ENCODE peak calls at places on chromosomes 5 and 9, in seven cellular contexts. T is astrocyte of the spinal cord, H is progenitor cell of endocrine pancreas, D is WTC11, F is left ventricle myocardium inferior, S is cardiac fibroblast, Q is breast epithelium. J is an unnamed sample.

GRCh38 chr5:10707198-10708187 is 53.5 kb downstream of the DAP start:
- DNase-seq in Q (no peak), T (no peak), S (peak; percentile 52), H (no peak), D (no peak), F (no peak), J (no peak)

GRCh38 chr5:160020266-160020770 is 11.4 kb downstream of the TTC1 start:
- DNase-seq in Q (no peak), S (no peak), T (no peak), D (no peak), F (no peak), H (no peak), J (no peak)

GRCh38 chr5:181088289-181088688 is 42.7 kb downstream of the OR2V1 start:
- DNase-seq in Q (no peak), D (peak; percentile 62), S (peak; percentile 28), F (no peak), H (no peak), T (no peak), J (peak; percentile 81)

GRCh38 chr5:956941-957729 is 51.5 kb upstream of the NKD2 start:
- DNase-seq in H (peak; percentile 7), D (peak; percentile 34), Q (no peak), S (peak; percentile 69), F (no peak), T (peak; percentile 89), J (no peak)

GRCh38 chr5:93189707-93190120 is 391.3 kb downstream of the NR2F1-AS1 start:
- DNase-seq in F (no peak), S (peak; percentile 97), D (no peak), T (peak; percentile 91), Q (no peak), H (no peak), J (no peak)

GRCh38 chr5:39473156-39473779 is 48.5 kb upstream of the DAB2 start:
- DNase-seq in T (peak; percentile 80), F (no peak), D (no peak), Q (no peak), H (no peak), S (peak; percentile 48), J (no peak)

GRCh38 chr9:110081395-110081794 is 126.6 kb downstream of the C9orf152 start:
- DNase-seq in H (no peak), S (peak; percentile 65), T (peak; percentile 65), Q (no peak), F (no peak), D (no peak), J (no peak)

GRCh38 chr5:96546120-96546519 is 113.1 kb upstream of the PCSK1 start:
- DNase-seq in F (no peak), S (no peak), T (no peak), H (no peak), D (no peak), Q (no peak), J (no peak)

GRCh38 chr5:135185461-135186075 is 151.5 kb upstream of the PITX1 start:
- DNase-seq in H (no peak), S (peak; percentile 38), T (peak; percentile 71), D (no peak), F (no peak), Q (no peak), J (peak; percentile 40)

GRCh38 chr9:79570449-79571308 is 1.1 kb upstream of the TLE4 start:
- DNase-seq in D (peak; percentile 63), F (peak; percentile 38), T (peak; percentile 79), Q (peak; percentile 58), H (peak; percentile 33), S (peak; percentile 58), J (peak; percentile 78)
- TF ChIP-seq CTCF in D (no peak), F (no peak), T (no peak), Q (no peak), H (no peak), S (no peak), J (no peak)

DNA sequence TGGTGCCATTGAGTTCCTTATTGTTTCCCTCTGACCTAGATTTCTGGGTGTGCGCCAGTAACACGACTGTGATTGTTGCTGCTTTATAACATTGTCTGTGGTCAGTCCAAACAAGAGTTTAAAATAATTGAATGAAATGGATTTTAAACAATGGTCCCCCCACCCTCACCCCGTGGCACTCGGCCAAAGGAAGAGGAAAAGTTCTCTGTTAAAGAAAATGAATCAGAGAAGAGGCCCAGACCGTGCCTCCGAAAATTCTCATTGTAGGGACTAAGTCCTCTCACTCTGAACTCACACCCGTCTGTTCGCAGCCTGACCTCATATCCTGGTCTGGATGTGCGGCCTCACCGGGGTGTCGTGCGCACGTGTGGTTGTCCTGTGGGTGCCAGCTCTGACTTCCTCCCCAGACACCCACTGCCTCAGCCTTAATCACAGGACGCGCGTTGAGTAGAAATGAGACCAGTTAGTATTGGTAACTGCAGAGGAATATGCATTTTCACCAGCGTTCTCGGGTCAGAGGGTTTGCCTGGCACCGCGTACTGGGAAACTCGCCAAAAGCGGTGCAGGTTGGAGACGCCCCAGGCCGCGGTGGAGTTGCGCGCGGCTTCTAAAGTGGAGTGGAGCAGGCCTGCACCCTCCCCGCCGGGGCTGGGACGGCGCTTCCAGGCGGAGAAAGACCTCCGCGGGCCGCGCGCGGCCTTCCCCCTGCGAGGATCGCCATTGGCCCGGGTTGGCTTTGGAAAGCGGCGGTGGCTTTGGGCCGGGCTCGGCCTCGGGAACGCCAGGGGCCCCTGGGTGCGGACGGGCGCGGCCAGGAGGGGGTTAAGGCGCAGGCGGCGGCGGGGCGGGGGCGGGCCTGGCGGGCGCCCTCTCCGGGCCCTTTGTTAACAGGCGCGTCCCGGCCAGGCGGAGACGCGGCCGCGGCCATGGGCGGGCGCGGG is at the start of gene ABL1:
- DNase-seq in S (peak; percentile 94), H (peak; percentile 52), F (peak; percentile 76), T (peak; percentile 85), D (peak; percentile 65), Q (peak; percentile 74), J (peak; percentile 86)
- TF ChIP-seq CTCF in S (no peak), H (no peak), F (no peak), T (no peak), D (no peak), Q (no peak), J (no peak)

GRCh38 chr9:98596486-98596885 is 112.2 kb downstream of the GABBR2 start:
- DNase-seq in F (no peak), T (no peak), D (no peak), Q (no peak), H (no peak), S (no peak), J (no peak)
- TF ChIP-seq CTCF in F (no peak), T (no peak), D (no peak), Q (no peak), H (no peak), S (no peak), J (no peak)

GRCh38 chr9:137688261-137688660 is 69.5 kb downstream of the EHMT1 start:
- DNase-seq in F (no peak), T (no peak), H (no peak), S (no peak), D (no peak), Q (no peak), J (no peak)

GRCh38 chr9:137683307-137683864 is 64.6 kb downstream of the EHMT1 start:
- DNase-seq in F (no peak), Q (no peak), D (no peak), T (no peak), S (no peak), H (no peak), J (no peak)

GRCh38 chr9:137682431-137682991 is 63.7 kb downstream of the EHMT1 start:
- DNase-seq in D (no peak), T (no peak), S (no peak), F (no peak), Q (no peak), H (no peak), J (peak; percentile 75)

GRCh38 chr9:137685886-137686420 is 67.1 kb downstream of the EHMT1 start:
- DNase-seq in F (no peak), S (no peak), H (no peak), T (no peak), Q (no peak), D (no peak), J (no peak)

GRCh38 chr9:137685035-137685885 is 66.5 kb downstream of the EHMT1 start:
- DNase-seq in Q (no peak), F (no peak), D (no peak), T (peak; percentile 38), S (peak; percentile 68), H (no peak), J (no peak)
- TF ChIP-seq CTCF in Q (no peak), F (no peak), D (no peak), T (no peak), S (no peak), H (no peak), J (no peak)

GRCh38 chr5:139492700-139493192 is 10.2 kb upstream of the STING1 start:
- DNase-seq in D (no peak), H (no peak), Q (no peak), T (no peak), F (no peak), S (peak; percentile 55), J (no peak)
- TF ChIP-seq CTCF in D (no peak), H (no peak), Q (no peak), T (no peak), F (peak; percentile 18), S (no peak), J (no peak)

GRCh38 chr9:94445846-94446245 is 109.0 kb upstream of the PCAT7 start:
- DNase-seq in Q (no peak), F (no peak), S (no peak), D (no peak), H (no peak), T (peak; percentile 8), J (no peak)

DNA sequence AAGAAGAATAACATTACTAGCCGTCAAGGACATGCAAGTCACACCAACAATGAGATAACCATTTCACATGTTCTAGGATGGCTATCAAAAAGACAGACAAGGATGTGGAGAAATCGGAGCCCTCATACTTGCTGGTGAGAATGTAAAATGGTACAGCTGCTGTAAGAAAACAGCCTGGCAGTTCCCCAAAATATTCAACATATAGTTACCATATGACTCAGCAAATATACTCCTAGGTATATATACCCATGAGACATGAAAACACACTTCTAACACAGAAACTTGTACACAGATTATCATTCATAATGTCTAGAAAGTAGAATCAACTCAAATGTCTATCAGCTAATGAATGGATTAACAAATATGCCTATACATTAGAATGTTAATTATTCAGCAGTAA is 105.4 kb upstream of the PCAT7 start:
- DNase-seq in D (no peak), H (no peak), F (no peak), S (no peak), Q (no peak), T (no peak), J (no peak)
- TF ChIP-seq CTCF in D (no peak), H (no peak), F (no peak), S (no peak), Q (no peak), T (no peak), J (no peak)

DNA sequence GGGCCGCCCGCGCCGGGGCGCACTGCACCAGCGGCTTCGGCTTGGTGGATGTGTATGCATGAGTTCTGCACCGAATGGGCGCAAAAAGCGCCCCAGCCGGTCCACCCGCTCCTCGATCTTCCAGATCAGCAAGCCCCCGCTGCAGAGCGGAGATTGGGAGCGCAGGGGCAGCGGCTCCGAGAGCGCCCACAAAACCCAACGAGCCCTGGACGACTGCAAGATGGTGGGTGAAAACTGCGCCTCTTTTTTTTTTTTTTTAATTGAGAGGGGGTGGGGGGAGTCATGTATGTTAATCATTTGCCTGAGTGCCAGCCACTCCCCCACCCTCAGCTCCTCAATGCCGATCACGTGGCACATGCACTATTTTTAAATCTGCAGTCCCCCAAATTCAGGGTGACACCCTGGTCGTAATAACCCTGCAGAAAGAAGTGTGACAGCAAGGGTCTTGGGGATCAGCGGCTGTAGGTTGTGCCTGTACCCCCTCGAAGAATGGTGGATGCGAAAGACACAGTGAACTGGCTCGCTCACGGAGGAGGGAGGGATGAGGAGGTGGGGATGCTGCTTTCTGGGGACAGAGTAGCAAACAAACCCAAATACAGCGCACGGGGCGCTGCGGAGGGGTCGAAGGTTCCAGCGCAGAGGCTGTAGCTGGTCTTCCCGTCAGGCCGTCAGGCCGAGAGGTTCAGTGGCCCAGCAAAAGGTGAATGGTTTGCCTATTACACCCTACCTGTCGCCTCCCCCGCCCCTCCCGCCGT is 929 bp downstream of the RGS7BP start:
- DNase-seq in Q (no peak), T (no peak), H (no peak), S (no peak), D (peak; percentile 66), F (no peak), J (peak; percentile 85)
- TF ChIP-seq CTCF in Q (no peak), T (no peak), H (peak; percentile 46), S (no peak), D (no peak), F (no peak), J (peak; percentile 68)

J was measured in endodermal cell.